ENCODE peak calls at places on chromosome 18, in ten cellular contexts. G is GM13977, R is lung, U is ovary, B is nephron progenitor cell, M is astrocyte of the spinal cord, W is lower lobe of right lung, V is MM.1S, H is chondrocyte, L is endothelial cell. E is an unnamed sample.

GRCh38 chr18:48619016-48619415 is 80.2 kb downstream of the CTIF start:
- DNase-seq in G (no peak), R (no peak), U (no peak), B (no peak), M (no peak), W (no peak), V (no peak), H (no peak), L (no peak), E (no peak)

GRCh38 chr18:52160652-52161051 is 179.3 kb upstream of the DCC start:
- DNase-seq in G (no peak), R (no peak), U (no peak), B (no peak), M (peak), W (no peak), V (no peak), H (no peak), L (no peak), E (peak)

GRCh38 chr18:8287184-8287885 is 321.9 kb upstream of the RAB12 start:
- DNase-seq in G (no peak), R (no peak), U (no peak), B (no peak), M (no peak), W (no peak), V (no peak), H (no peak), L (no peak), E (no peak)

GRCh38 chr18:27645929-27646328 is 460.8 kb upstream of the CHST9 start:
- DNase-seq in G (no peak), R (no peak), U (no peak), B (no peak), M (peak), W (no peak), V (no peak), H (no peak), L (no peak), E (peak)

GRCh38 chr18:11747731-11748130 is 58.7 kb downstream of the GNAL start:
- DNase-seq in G (no peak), R (no peak), U (no peak), B (no peak), M (no peak), W (no peak), V (no peak), H (no peak), L (no peak), E (no peak)

GRCh38 chr18:32868424-32868823 is 95.6 kb upstream of the KLHL14 start:
- DNase-seq in G (no peak), R (no peak), U (no peak), B (no peak), M (no peak), W (no peak), V (no peak), H (no peak), L (no peak), E (no peak)

GRCh38 chr18:111292-112014 is 46.9 kb upstream of the USP14 start:
- DNase-seq in G (peak), R (peak), U (peak), B (peak), M (peak), W (peak), V (peak), H (no peak), L (peak), E (peak)

GRCh38 chr18:60675801-60676200 is 303.2 kb upstream of the MC4R start:
- DNase-seq in G (no peak), R (no peak), U (no peak), B (no peak), M (no peak), W (no peak), V (no peak), H (no peak), L (no peak), E (no peak)

GRCh38 chr18:39801010-39801409 is 2154.0 kb upstream of the PIK3C3 start:
- DNase-seq in G (no peak), R (no peak), U (no peak), B (no peak), M (no peak), W (no peak), V (no peak), H (no peak), L (no peak), E (no peak)

GRCh38 chr18:21359746-21360145 is 117.7 kb downstream of the GREB1L start:
- DNase-seq in G (no peak), R (no peak), U (no peak), B (no peak), M (no peak), W (no peak), V (no peak), H (no peak), L (no peak), E (no peak)

GRCh38 chr18:62030091-62030985 is 137.5 kb upstream of the RNF152 start:
- DNase-seq in G (no peak), R (no peak), U (no peak), B (no peak), M (peak), W (no peak), V (no peak), H (no peak), L (no peak), E (peak)

GRCh38 chr18:37274309-37274987 is 291.1 kb downstream of the CELF4 start:
- DNase-seq in G (no peak), R (no peak), U (no peak), B (no peak), M (no peak), W (no peak), V (no peak), H (no peak), L (no peak), E (no peak)

GRCh38 chr18:79923896-79924585 is 27.4 kb downstream of the SLC66A2 start:
- DNase-seq in G (no peak), R (no peak), U (peak), B (no peak), M (no peak), W (peak), V (no peak), H (peak), L (no peak), E (no peak)

GRCh38 chr18:77116201-77117080 is 16.1 kb downstream of the MBP start:
- DNase-seq in G (no peak), R (no peak), U (no peak), B (no peak), M (no peak), W (no peak), V (no peak), H (no peak), L (no peak), E (no peak)

GRCh38 chr18:61942072-61942471 is 49.3 kb upstream of the RNF152 start:
- DNase-seq in G (no peak), R (no peak), U (no peak), B (no peak), M (no peak), W (no peak), V (no peak), H (no peak), L (no peak), E (no peak)

GRCh38 chr18:40355701-40356100 is 1599.3 kb upstream of the PIK3C3 start:
- DNase-seq in G (no peak), R (no peak), U (no peak), B (no peak), M (peak), W (no peak), V (no peak), H (no peak), L (no peak), E (peak)

GRCh38 chr18:78169487-78169886 is 810.1 kb upstream of the SALL3 start:
- DNase-seq in G (no peak), R (no peak), U (no peak), B (no peak), M (no peak), W (no peak), V (peak), H (no peak), L (no peak), E (no peak)

GRCh38 chr18:8800041-8800441 is 94.7 kb downstream of the MTCL1 start:
- DNase-seq in G (no peak), R (no peak), U (no peak), B (no peak), M (peak), W (no peak), V (no peak), H (no peak), L (no peak), E (peak)

GRCh38 chr18:79988925-79989361 is 580 bp upstream of the TXNL4A start:
- DNase-seq in G (peak), R (no peak), U (no peak), B (no peak), M (peak), W (peak), V (no peak), H (no peak), L (no peak), E (peak)

GRCh38 chr18:35508030-35508429 is 10.3 kb upstream of the INO80C start:
- DNase-seq in G (no peak), R (no peak), U (no peak), B (no peak), M (no peak), W (no peak), V (no peak), H (no peak), L (no peak), E (no peak)

GRCh38 chr18:79725486-79725885 is 45.9 kb downstream of the CTDP1 start:
- DNase-seq in G (no peak), R (no peak), U (no peak), B (no peak), M (no peak), W (peak), V (no peak), H (peak), L (no peak), E (no peak)

GRCh38 chr18:13292736-13293135 is 74.2 kb downstream of the LDLRAD4 start:
- DNase-seq in G (no peak), R (no peak), U (no peak), B (no peak), M (no peak), W (no peak), V (no peak), H (no peak), L (no peak), E (no peak)

GRCh38 chr18:79871481-79872091 is 73.8 kb downstream of the KCNG2 start:
- DNase-seq in G (no peak), R (no peak), U (peak), B (no peak), M (no peak), W (no peak), V (no peak), H (peak), L (no peak), E (no peak)

GRCh38 chr18:62596145-62597005 is 73.5 kb downstream of the ZCCHC2 start:
- DNase-seq in G (no peak), R (no peak), U (no peak), B (peak), M (peak), W (no peak), V (no peak), H (no peak), L (peak), E (peak)

GRCh38 chr18:4842287-4842686 is 354.8 kb downstream of the AKAIN1 start:
- DNase-seq in G (no peak), R (no peak), U (no peak), B (no peak), M (no peak), W (no peak), V (no peak), H (no peak), L (no peak), E (no peak)

GRCh38 chr18:45361148-45361851 is 254.0 kb upstream of the SLC14A2 start:
- DNase-seq in G (no peak), R (no peak), U (no peak), B (no peak), M (no peak), W (no peak), V (no peak), H (no peak), L (no peak), E (no peak)

GRCh38 chr18:27685071-27685470 is 491.9 kb downstream of the CDH2 start:
- DNase-seq in G (no peak), R (no peak), U (no peak), B (no peak), M (no peak), W (no peak), V (no peak), H (no peak), L (no peak), E (no peak)

GRCh38 chr18:11516988-11517630 is 92.3 kb upstream of the SLC35G4 start:
- DNase-seq in G (no peak), R (no peak), U (no peak), B (no peak), M (no peak), W (no peak), V (no peak), H (no peak), L (no peak), E (no peak)

GRCh38 chr18:50582500-50582899 is 22.6 kb downstream of the MAPK4 start:
- DNase-seq in G (no peak), R (no peak), U (no peak), B (no peak), M (no peak), W (no peak), V (no peak), H (no peak), L (no peak), E (no peak)

GRCh38 chr18:55861266-55861665 is 273.3 kb upstream of the TCF4 start:
- DNase-seq in G (no peak), R (no peak), U (no peak), B (no peak), M (peak), W (no peak), V (no peak), H (no peak), L (peak), E (peak)
- TF ChIP-seq CTCF in G (no peak), R (no peak), U (no peak), B (peak), M (peak), W (peak), V (peak), H (peak), L (no peak), E (peak)

DNA sequence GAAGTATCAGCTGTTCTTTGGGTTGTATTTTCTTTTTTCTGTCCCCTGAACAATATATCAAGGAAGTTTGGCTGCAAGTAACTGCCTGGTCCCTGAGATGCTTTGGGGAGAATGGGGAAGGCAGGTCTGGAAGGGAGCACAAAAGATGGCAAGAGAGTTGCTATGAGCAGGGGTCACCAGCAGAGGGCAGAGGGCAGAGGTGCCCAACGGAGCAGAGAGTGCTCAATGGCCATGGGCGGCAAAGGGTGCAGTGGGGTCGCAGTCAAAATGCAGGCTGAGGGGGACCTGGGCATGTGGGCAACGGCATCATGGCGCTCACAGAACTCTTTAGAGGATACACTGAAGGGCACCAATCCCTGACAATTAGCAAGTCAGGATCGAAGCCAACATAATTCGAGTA is 107.7 kb upstream of the ATP8B1 start:
- DNase-seq in G (peak), R (no peak), U (no peak), B (peak), M (no peak), W (no peak), V (no peak), H (no peak), L (peak), E (no peak)
- TF ChIP-seq CTCF in G (peak), R (no peak), U (no peak), B (no peak), M (peak), W (no peak), V (peak), H (peak), L (peak), E (peak)

DNA sequence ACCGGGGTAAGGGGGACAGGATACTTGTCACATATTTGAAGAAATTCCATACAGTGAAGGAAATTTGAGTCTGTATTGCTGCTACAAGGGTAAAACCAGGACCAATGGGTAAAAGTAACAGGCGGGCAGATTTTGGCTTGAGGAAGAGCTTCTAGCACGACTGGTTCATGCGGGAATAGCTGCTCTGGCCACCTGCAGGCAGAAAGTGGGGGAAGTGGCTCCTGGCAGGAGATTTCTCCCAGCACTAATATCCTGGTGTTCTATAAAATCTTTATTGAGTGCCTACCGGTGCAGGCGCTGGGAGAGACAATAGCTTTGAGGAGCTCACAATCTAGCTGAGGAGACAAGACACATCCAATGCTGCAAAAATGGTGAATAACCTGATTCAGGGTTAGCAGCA is 198.5 kb downstream of the LOXHD1 start:
- DNase-seq in G (no peak), R (no peak), U (no peak), B (no peak), M (no peak), W (no peak), V (no peak), H (no peak), L (no peak), E (no peak)
- TF ChIP-seq CTCF in G (no peak), R (no peak), U (no peak), B (no peak), M (no peak), W (no peak), V (no peak), H (no peak), L (no peak), E (no peak)

DNA sequence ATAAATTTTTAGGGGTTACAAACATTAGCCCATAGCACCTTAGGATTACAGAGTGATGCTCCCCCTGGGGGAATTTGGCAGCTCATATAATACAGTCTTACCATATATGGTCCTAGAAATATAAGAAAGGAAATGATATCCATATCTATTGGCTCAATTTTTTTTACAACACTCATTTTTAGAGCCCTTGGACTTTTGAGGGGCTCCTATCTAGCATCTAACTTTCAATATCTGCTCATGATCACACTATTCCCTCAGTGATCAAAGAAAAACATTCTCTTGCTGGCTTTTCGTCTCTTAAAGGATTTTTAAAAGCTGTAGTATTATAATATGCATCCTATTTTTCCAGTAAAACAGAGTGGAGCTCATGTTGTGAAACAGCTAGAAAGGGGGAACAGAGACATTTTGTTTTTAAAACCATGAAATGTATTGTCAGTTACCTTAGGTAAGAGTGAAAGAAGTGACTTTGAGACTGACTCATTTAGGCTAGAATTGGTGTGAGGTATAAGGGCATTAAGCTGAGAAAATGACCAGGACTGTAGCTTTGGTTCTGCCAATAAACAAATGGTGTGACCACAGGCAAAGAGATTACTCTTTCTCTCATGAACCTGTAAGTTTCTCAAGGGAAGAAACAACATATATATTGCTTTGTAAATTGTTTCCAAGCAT is 65.8 kb downstream of the ALPK2 start:
- DNase-seq in G (peak), R (no peak), U (no peak), B (no peak), M (no peak), W (no peak), V (no peak), H (no peak), L (no peak), E (no peak)
- TF ChIP-seq CTCF in G (no peak), R (no peak), U (no peak), B (no peak), M (no peak), W (no peak), V (peak), H (no peak), L (no peak), E (no peak)

DNA sequence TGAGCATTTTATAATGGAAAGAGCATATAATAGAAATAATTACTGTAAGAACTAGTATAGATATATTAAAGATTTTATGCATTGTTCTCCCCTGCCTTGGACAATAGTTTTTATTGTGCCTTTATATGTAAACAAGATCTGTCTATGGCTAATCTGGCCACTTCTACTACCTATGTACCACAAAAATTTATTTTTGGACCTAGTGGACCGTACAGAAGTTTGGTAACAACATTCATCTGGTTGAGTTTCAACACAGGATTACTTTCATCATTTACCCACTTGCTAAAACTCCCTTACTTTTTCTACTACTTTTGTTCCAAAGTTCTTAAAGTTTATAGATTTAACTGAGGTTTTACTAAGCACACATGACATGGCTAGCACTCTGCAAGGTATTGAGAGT is 13.2 kb upstream of the MYOM1 start:
- DNase-seq in G (no peak), R (no peak), U (no peak), B (no peak), M (no peak), W (no peak), V (no peak), H (no peak), L (no peak), E (no peak)
- TF ChIP-seq CTCF in G (no peak), R (no peak), U (no peak), B (no peak), M (no peak), W (no peak), V (no peak), H (no peak), L (no peak), E (no peak)

GRCh38 chr18:70221156-70221910 is 15.8 kb upstream of the RTTN start:
- DNase-seq in G (no peak), R (no peak), U (no peak), B (no peak), M (no peak), W (no peak), V (no peak), H (no peak), L (peak), E (no peak)
- TF ChIP-seq CTCF in G (no peak), R (no peak), U (no peak), B (no peak), M (no peak), W (no peak), V (no peak), H (no peak), L (no peak), E (no peak)

GRCh38 chr18:23238152-23238531 is 102.9 kb downstream of the CABLES1 start:
- DNase-seq in G (no peak), R (peak), U (no peak), B (no peak), M (peak), W (no peak), V (no peak), H (no peak), L (no peak), E (peak)
- TF ChIP-seq CTCF in G (no peak), R (no peak), U (no peak), B (no peak), M (no peak), W (no peak), V (no peak), H (no peak), L (no peak), E (no peak)

GRCh38 chr18:26383454-26384270 is 157.4 kb downstream of the TAF4B start:
- DNase-seq in G (peak), R (no peak), U (no peak), B (peak), M (peak), W (no peak), V (peak), H (no peak), L (peak), E (peak)
- TF ChIP-seq CTCF in G (peak), R (peak), U (peak), B (peak), M (peak), W (peak), V (peak), H (peak), L (peak), E (peak)

GRCh38 chr18:10226971-10227370 is 227.5 kb upstream of the APCDD1 start:
- DNase-seq in G (no peak), R (no peak), U (no peak), B (no peak), M (no peak), W (no peak), V (no peak), H (no peak), L (no peak), E (no peak)

GRCh38 chr18:10228380-10228779 is 226.1 kb upstream of the APCDD1 start:
- DNase-seq in G (no peak), R (no peak), U (no peak), B (no peak), M (no peak), W (no peak), V (no peak), H (no peak), L (no peak), E (no peak)

GRCh38 chr18:10232062-10232461 is 222.4 kb upstream of the APCDD1 start:
- DNase-seq in G (no peak), R (no peak), U (no peak), B (no peak), M (no peak), W (no peak), V (no peak), H (no peak), L (no peak), E (no peak)

GRCh38 chr18:10231220-10231619 is 223.2 kb upstream of the APCDD1 start:
- DNase-seq in G (no peak), R (no peak), U (no peak), B (no peak), M (no peak), W (no peak), V (no peak), H (no peak), L (no peak), E (no peak)

DNA sequence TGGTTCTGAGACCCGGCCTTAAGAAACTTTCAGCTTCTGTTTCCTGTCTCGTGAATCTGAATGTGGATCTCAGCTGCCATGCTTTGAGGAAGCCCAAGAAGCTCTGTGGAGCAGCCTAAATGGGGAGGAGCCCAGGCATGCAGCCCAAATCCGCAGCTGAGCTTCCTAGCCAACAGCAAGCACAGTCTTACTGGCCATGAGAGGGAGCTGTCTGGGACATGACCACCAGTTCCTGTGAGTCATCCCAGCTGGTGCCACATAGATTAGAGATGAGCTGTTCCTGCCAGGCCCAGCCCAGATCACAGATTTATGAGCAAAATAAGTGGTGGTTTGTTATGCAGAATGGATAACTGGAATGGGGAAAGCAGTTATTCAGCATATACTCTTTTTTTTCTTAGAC is 224.4 kb upstream of the APCDD1 start:
- DNase-seq in G (no peak), R (no peak), U (no peak), B (no peak), M (peak), W (no peak), V (no peak), H (no peak), L (no peak), E (peak)
- TF ChIP-seq CTCF in G (no peak), R (no peak), U (no peak), B (no peak), M (peak), W (no peak), V (no peak), H (peak), L (no peak), E (no peak)